ENCODE peak calls at places on chromosomes 6 and 20, in nine cellular contexts. A is ovary, E is heart right ventricle, Q is astrocyte of the spinal cord, U is mesendoderm, F is fibroblast of the aortic adventitia, J is body of pancreas, R is fibroblast of lung, I is coronary artery. Z is an unnamed sample.

GRCh38 chr6:44642870-44643522 is 255.5 kb downstream of the CDC5L start:
- DNase-seq in R (no peak), A (no peak), U (no peak), Q (peak; percentile 64), E (no peak), J (no peak), F (no peak), I (no peak), Z (no peak)

GRCh38 chr6:90646936-90647335 is 60.1 kb upstream of the MAP3K7 start:
- DNase-seq in F (no peak), I (no peak), A (no peak), R (no peak), Q (no peak), J (no peak), U (no peak), E (no peak), Z (no peak)

GRCh38 chr6:2460216-2460734 is 214.9 kb upstream of the GMDS start:
- DNase-seq in E (no peak), U (no peak), I (no peak), Q (no peak), A (no peak), J (no peak), R (no peak), F (no peak), Z (no peak)

GRCh38 chr20:54173653-54174451 is at the start of gene CYP24A1:
- DNase-seq in U (peak; percentile 57), E (no peak), I (no peak), F (no peak), R (no peak), A (no peak), Q (no peak), J (no peak), Z (peak; percentile 59)

GRCh38 chr20:37803476-37804307 is 99.2 kb upstream of the VSTM2L start:
- DNase-seq in Q (no peak), F (no peak), U (peak; percentile 45), A (no peak), E (no peak), I (no peak), R (no peak), J (no peak), Z (no peak)

GRCh38 chr6:95543798-95544197 is 33.5 kb upstream of the MANEA start:
- DNase-seq in U (peak; percentile 78), Q (no peak), J (no peak), R (no peak), F (no peak), E (no peak), A (no peak), I (no peak), Z (no peak)

GRCh38 chr20:53195882-53196610 is 223.9 kb downstream of the TSHZ2 start:
- DNase-seq in F (no peak), Q (no peak), J (no peak), U (no peak), A (no peak), E (no peak), R (no peak), I (no peak), Z (no peak)

GRCh38 chr6:75143186-75143585 is 62.7 kb downstream of the COL12A1 start:
- DNase-seq in F (peak; percentile 94), R (peak; percentile 83), J (no peak), Q (peak; percentile 88), E (no peak), A (no peak), U (no peak), I (no peak), Z (peak; percentile 91)

GRCh38 chr6:127302728-127303675 is 36.3 kb downstream of the RNF146 start:
- DNase-seq in E (peak; percentile 14), U (no peak), R (peak; percentile 65), F (peak; percentile 72), Q (peak; percentile 65), J (peak; percentile 44), I (no peak), A (peak; percentile 50), Z (peak; percentile 85)

GRCh38 chr6:138115877-138116660 is 8.8 kb upstream of the PERP start:
- DNase-seq in F (peak; percentile 82), Q (peak; percentile 71), R (peak; percentile 81), E (peak; percentile 45), I (no peak), J (peak; percentile 54), A (peak; percentile 45), U (peak; percentile 75), Z (peak; percentile 91)

GRCh38 chr20:431012-431904 is 23.2 kb downstream of the RBCK1 start:
- DNase-seq in R (peak; percentile 77), F (peak; percentile 60), A (no peak), I (no peak), Q (peak; percentile 68), E (peak; percentile 47), J (peak; percentile 71), U (peak; percentile 87), Z (peak; percentile 64)

GRCh38 chr6:102582569-102582968 is 1189.1 kb downstream of the GRIK2 start:
- DNase-seq in J (no peak), A (no peak), F (no peak), Q (no peak), U (no peak), I (peak; percentile 65), E (no peak), R (no peak), Z (no peak)

GRCh38 chr6:142960098-142960497 is 15.1 kb upstream of the HIVEP2 start:
- DNase-seq in J (no peak), I (no peak), F (peak; percentile 63), E (no peak), U (no peak), R (no peak), A (no peak), Q (peak; percentile 53), Z (no peak)

GRCh38 chr6:138001750-138002349 is 105.4 kb downstream of the PERP start:
- DNase-seq in F (peak; percentile 73), A (peak; percentile 35), I (no peak), U (peak; percentile 53), E (peak; percentile 51), R (peak; percentile 66), Q (peak; percentile 64), J (peak; percentile 74), Z (peak; percentile 86)

GRCh38 chr6:18978330-18979128 is 591.4 kb downstream of the RNF144B start:
- DNase-seq in I (no peak), A (no peak), J (no peak), F (no peak), U (peak; percentile 90), Q (peak; percentile 28), E (peak; percentile 38), R (peak; percentile 10), Z (no peak)

GRCh38 chr20:32112862-32113261 is 3.3 kb downstream of the TM9SF4 start:
- DNase-seq in A (no peak), J (no peak), F (no peak), I (no peak), U (no peak), Q (no peak), E (no peak), R (no peak), Z (no peak)
- H3K4me3 ChIP-seq in A (no peak overlapping the region), J (no peak overlapping the region), F (no peak overlapping the region), I (no peak overlapping the region), U (no peak overlapping the region), Q (no peak overlapping the region), E (no peak overlapping the region), R (no peak overlapping the region), Z (no peak overlapping the region)

GRCh38 chr6:100171533-100172321 is 177.7 kb upstream of the MCHR2 start:
- DNase-seq in U (no peak), I (no peak), Q (peak; percentile 79), F (no peak), A (no peak), J (no peak), E (no peak), R (no peak), Z (peak; percentile 56)
- H3K4me3 ChIP-seq in U (no peak overlapping the region), I (no peak overlapping the region), Q (no peak overlapping the region), F (no peak overlapping the region), A (no peak overlapping the region), J (no peak overlapping the region), E (no peak overlapping the region), R (no peak overlapping the region), Z (no peak overlapping the region)

GRCh38 chr6:158938811-158939254 is 61.2 kb downstream of the RSPH3 start:
- DNase-seq in A (no peak), Q (no peak), I (no peak), F (no peak), E (no peak), J (no peak), U (peak; percentile 23), R (no peak), Z (peak; percentile 43)
- H3K4me3 ChIP-seq in A (no peak overlapping the region), Q (no peak overlapping the region), I (peak overlapping the region; percentile 26), F (peak overlapping the region; percentile 28), E (peak overlapping the region; percentile 21), J (no peak overlapping the region), U (no peak overlapping the region), R (no peak overlapping the region), Z (peak overlapping the region; percentile 54)

GRCh38 chr6:144895313-144895712 is 610.2 kb downstream of the UTRN start:
- DNase-seq in R (no peak), A (no peak), E (no peak), I (no peak), F (no peak), Q (no peak), J (no peak), U (no peak), Z (no peak)
- H3K4me3 ChIP-seq in R (no peak overlapping the region), A (no peak overlapping the region), E (no peak overlapping the region), I (no peak overlapping the region), F (no peak overlapping the region), Q (no peak overlapping the region), J (no peak overlapping the region), U (no peak overlapping the region), Z (no peak overlapping the region)

GRCh38 chr20:51526105-51526470 is 16.4 kb downstream of the NFATC2 start:
- DNase-seq in Q (no peak), R (no peak), A (no peak), F (no peak), U (no peak), J (no peak), I (no peak), E (no peak), Z (no peak)
- H3K4me3 ChIP-seq in Q (no peak overlapping the region), R (no peak overlapping the region), A (no peak overlapping the region), F (no peak overlapping the region), U (no peak overlapping the region), J (no peak overlapping the region), I (peak overlapping the region; percentile 18), E (no peak overlapping the region), Z (no peak overlapping the region)

Z was measured in adipocyte.